ENCODE peak calls at places on chromosomes 12 and 14, in seven cellular contexts. T is foreskin fibroblast, U is astrocyte of the spinal cord, G is activated gamma-delta T cell treated with Interleukin-2 at 50 U/mL for 16 hours, J is omental fat pad, K is iPS-NIHi11, C is HS-27A. N is an unnamed sample.

GRCh38 chr12:121277367-121277744 is 19.2 kb downstream of the CAMKK2 start:
- DNase-seq in T (no peak), J (no peak), K (no peak), G (no peak), C (no peak), U (no peak), N (no peak)

GRCh38 chr12:124854637-124855184 is 9.0 kb downstream of the SCARB1 start:
- DNase-seq in G (no peak), U (no peak), K (no peak), J (no peak), C (no peak), T (no peak), N (no peak)

GRCh38 chr12:122399254-122399591 is 23.2 kb downstream of the CLIP1 start:
- DNase-seq in J (no peak), T (no peak), C (no peak), K (no peak), U (no peak), G (no peak), N (no peak)

GRCh38 chr12:26188132-26188531 is 7.2 kb upstream of the SSPN start:
- DNase-seq in G (no peak), T (peak), J (no peak), K (no peak), U (peak), C (no peak), N (peak)

GRCh38 chr14:64912256-64912655 is 2.0 kb upstream of the CHURC1 start:
- DNase-seq in C (no peak), J (no peak), T (no peak), G (no peak), U (no peak), K (no peak), N (no peak)

GRCh38 chr12:67916266-67916970 is 72.8 kb upstream of the IFNG-AS1 start:
- DNase-seq in K (no peak), G (no peak), T (peak), U (peak), C (no peak), J (no peak), N (peak)

GRCh38 chr14:22532345-22533056 is 56.5 kb downstream of the DAD1 start:
- DNase-seq in G (no peak), J (no peak), C (no peak), T (peak), U (peak), K (no peak), N (peak)

GRCh38 chr14:54929556-54929955 is 26.9 kb upstream of the GCH1 start:
- DNase-seq in J (no peak), C (no peak), T (no peak), G (no peak), K (no peak), U (no peak), N (no peak)

GRCh38 chr14:87993485-87993809 is 465 bp upstream of the GALC start:
- DNase-seq in C (no peak), T (no peak), K (no peak), U (no peak), G (no peak), J (no peak), N (no peak)

GRCh38 chr12:103053089-103053488 is 95.6 kb downstream of the ASCL1 start:
- DNase-seq in G (no peak), C (no peak), J (no peak), K (no peak), T (no peak), U (no peak), N (no peak)

GRCh38 chr12:52184813-52185212 is 7.0 kb downstream of the KRT80 start:
- DNase-seq in G (no peak), J (no peak), C (no peak), K (no peak), U (no peak), T (no peak), N (no peak)

GRCh38 chr14:94174622-94175402 is 690 bp downstream of the PPP4R4 start:
- DNase-seq in U (no peak), T (peak), K (peak), G (peak), C (no peak), J (no peak), N (no peak)

GRCh38 chr12:52182456-52182855 is 9.4 kb downstream of the KRT80 start:
- DNase-seq in T (no peak), G (no peak), J (no peak), C (no peak), K (no peak), U (no peak), N (no peak)

GRCh38 chr14:67517083-67517482 is 16.0 kb upstream of the PLEKHH1 start:
- DNase-seq in C (no peak), U (peak), T (peak), K (peak), J (no peak), G (no peak), N (no peak)

GRCh38 chr12:43893670-43894069 is 57.8 kb downstream of the TMEM117 start:
- DNase-seq in C (peak), J (no peak), U (peak), T (peak), G (no peak), K (no peak), N (no peak)

GRCh38 chr12:114665411-114666181 is 18.4 kb downstream of the TBX3 start:
- DNase-seq in C (no peak), J (no peak), G (no peak), K (peak), U (peak), T (peak), N (no peak)

GRCh38 chr12:76548222-76548837 is 11.2 kb downstream of the OSBPL8 start:
- DNase-seq in J (no peak), U (no peak), T (no peak), C (no peak), G (no peak), K (no peak), N (no peak)

GRCh38 chr12:51846209-51846779 is 2.2 kb downstream of the FIGNL2 start:
- DNase-seq in T (no peak), U (no peak), K (no peak), J (no peak), G (no peak), C (no peak), N (no peak)

GRCh38 chr12:46267618-46268348 is 1.1 kb downstream of the SLC38A1 start:
- DNase-seq in T (peak), J (no peak), C (peak), U (peak), G (peak), K (no peak), N (peak)